ENCODE peak calls at places on chromosomes 11 and 22, in five cellular contexts. Q is H9, F is IMR-90, P is H1, X is neuronal stem cell. L is an unnamed sample.

GRCh38 chr11:71330996-71331395 is 78.6 kb upstream of the SHANK2 start:
- DNase-seq in F (no peak), X (no peak), P (no peak), Q (no peak), L (no peak)

GRCh38 chr11:64742940-64743590 is 877 bp downstream of the RASGRP2 start:
- DNase-seq in P (no peak), F (no peak), X (no peak), Q (peak; percentile 76), L (peak; percentile 57)

GRCh38 chr11:10627816-10628215 is 59.4 kb upstream of the LYVE1 start:
- DNase-seq in Q (no peak), X (no peak), F (no peak), P (no peak), L (no peak)

GRCh38 chr22:20551805-20552449 is 44.5 kb downstream of the MED15 start:
- DNase-seq in F (no peak), X (no peak), P (no peak), Q (no peak), L (no peak)

GRCh38 chr11:12274558-12275197 is 102.7 kb upstream of the PARVA start:
- DNase-seq in Q (peak; percentile 12), X (no peak), F (peak; percentile 73), P (no peak), L (no peak)

GRCh38 chr11:113529606-113530005 is 54.4 kb upstream of the DRD2 start:
- DNase-seq in P (no peak), Q (no peak), F (no peak), X (no peak), L (no peak)

GRCh38 chr11:104525416-104525815 is 361.5 kb upstream of the PDGFD start:
- DNase-seq in X (no peak), P (no peak), F (no peak), Q (no peak), L (no peak)

GRCh38 chr11:2558402-2558801 is 113.6 kb downstream of the KCNQ1 start:
- DNase-seq in Q (no peak), F (no peak), X (no peak), P (no peak), L (no peak)

GRCh38 chr11:72787262-72788104 is 6.4 kb downstream of the STARD10 start:
- DNase-seq in P (peak; percentile 54), X (no peak), Q (peak; percentile 98), F (no peak), L (no peak)

GRCh38 chr11:111539426-111540113 is 950 bp upstream of the LAYN start:
- DNase-seq in Q (no peak), X (no peak), F (no peak), P (no peak), L (peak; percentile 47)

GRCh38 chr11:129143335-129143734 is 48.8 kb downstream of the ARHGAP32 start:
- DNase-seq in P (peak; percentile 17), X (peak; percentile 1), Q (no peak), F (peak; percentile 99), L (peak; percentile 99)

GRCh38 chr11:48064306-48064705 is 83.9 kb downstream of the PTPRJ start:
- DNase-seq in F (peak; percentile 80), P (no peak), Q (no peak), X (no peak), L (peak; percentile 81)

GRCh38 chr22:47177334-47177815 is 414.9 kb downstream of the TBC1D22A start:
- DNase-seq in P (no peak), Q (peak; percentile 11), X (no peak), F (no peak), L (no peak)

GRCh38 chr22:36289406-36289870 is 36.5 kb downstream of the APOL1 start:
- DNase-seq in X (no peak), P (no peak), F (no peak), Q (no peak), L (no peak)

GRCh38 chr11:12175694-12176241 is 65.4 kb downstream of the MICAL2 start:
- DNase-seq in F (peak; percentile 97), Q (no peak), X (no peak), P (no peak), L (peak; percentile 94)

GRCh38 chr22:47371263-47372090 is 609.0 kb downstream of the TBC1D22A start:
- DNase-seq in X (no peak), P (no peak), F (no peak), Q (peak; percentile 4), L (no peak)

GRCh38 chr22:45877651-45878050 is 99.3 kb downstream of the WNT7B start:
- DNase-seq in X (no peak), Q (no peak), P (no peak), F (no peak), L (no peak)

GRCh38 chr11:69495441-69496201 is 14.2 kb downstream of the LINC01488 start:
- DNase-seq in X (no peak), P (no peak), Q (no peak), F (no peak), L (no peak)

GRCh38 chr11:122267602-122268001 is 151.6 kb upstream of the BLID start:
- DNase-seq in X (no peak), Q (no peak), P (no peak), F (peak; percentile 56), L (peak; percentile 17)

GRCh38 chr11:122765487-122766131 is 72.7 kb upstream of the CRTAM start:
- DNase-seq in F (no peak), P (no peak), Q (no peak), X (no peak), L (no peak)

GRCh38 chr11:22657101-22657694 is 9.2 kb upstream of the GAS2 start:
- DNase-seq in F (no peak), X (no peak), Q (no peak), P (no peak), L (no peak)

GRCh38 chr11:103648670-103649400 is 387.6 kb upstream of the DDI1 start:
- DNase-seq in F (peak; percentile 26), P (no peak), X (no peak), Q (no peak), L (peak; percentile 19)

GRCh38 chr11:94193288-94193687 is 64.6 kb downstream of the PANX1 start:
- DNase-seq in X (no peak), Q (no peak), P (no peak), F (peak; percentile 96), L (no peak)

GRCh38 chr11:104830080-104830479 is 68.2 kb downstream of the CASP12 start:
- DNase-seq in X (no peak), F (peak; percentile 72), Q (no peak), P (no peak), L (peak; percentile 27)

GRCh38 chr22:23790819-23791736 is 4.3 kb downstream of the SMARCB1 start:
- DNase-seq in F (peak; percentile 72), Q (no peak), P (no peak), X (no peak), L (no peak)

GRCh38 chr11:67356867-67357561 is 3.7 kb upstream of the POLD4 start:
- DNase-seq in Q (peak; percentile 86), P (no peak), F (peak; percentile 80), X (peak; percentile 77), L (peak; percentile 85)

GRCh38 chr11:34266987-34267386 is 90.8 kb downstream of the ABTB2 start:
- DNase-seq in F (no peak), Q (no peak), X (no peak), P (no peak), L (no peak)
- H3K27ac ChIP-seq in F (peak overlapping the region; percentile 44), Q (no peak overlapping the region), X (no peak overlapping the region), P (no peak overlapping the region), L (no peak overlapping the region)

DNA sequence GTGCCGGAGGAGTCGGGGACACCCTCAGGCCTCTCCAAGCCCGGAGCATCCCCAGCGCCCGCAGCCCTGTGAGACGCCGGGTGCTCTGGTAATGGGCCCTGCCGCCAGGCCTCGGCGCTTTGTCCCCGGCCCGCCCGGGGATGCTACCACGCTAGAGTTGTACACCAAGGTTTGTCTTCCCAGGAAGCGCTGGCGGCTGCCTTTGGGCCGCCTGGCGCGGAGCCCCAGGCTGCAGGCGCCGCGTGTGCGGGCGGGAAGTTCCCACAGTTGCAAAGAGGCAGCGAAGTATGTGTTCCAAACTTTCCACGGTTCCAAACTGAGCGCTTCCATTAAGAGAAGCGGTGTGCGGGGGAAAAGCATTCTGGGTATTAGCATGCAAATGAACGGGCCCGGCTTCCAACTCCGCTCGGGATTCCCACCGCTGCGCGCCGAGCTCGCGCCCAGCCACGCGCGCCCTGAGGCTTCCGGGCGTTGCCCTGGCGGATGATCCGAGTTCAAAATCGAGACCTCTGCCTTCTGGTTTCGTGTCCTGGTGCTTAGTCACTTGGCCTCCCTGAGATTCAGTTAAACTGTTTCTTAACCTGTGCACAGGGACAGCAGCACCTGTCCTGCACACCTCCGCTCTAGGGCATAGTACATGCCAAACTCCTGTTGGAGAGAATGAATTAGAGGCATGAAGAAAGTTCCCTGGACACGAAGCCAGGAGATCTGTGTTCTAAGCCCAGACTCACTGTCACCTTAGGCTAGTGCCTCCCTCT is 1.3 kb upstream of the PATZ1 start:
- DNase-seq in Q (peak; percentile 77), P (no peak), X (peak; percentile 58), F (peak; percentile 62), L (peak; percentile 89)
- H3K14ac ChIP-seq in Q (peak overlapping the region; percentile 88), P (peak overlapping the region; percentile 48), X (peak overlapping the region; percentile 87), F (peak overlapping the region; percentile 57), L (peak overlapping the region; percentile 2)

DNA sequence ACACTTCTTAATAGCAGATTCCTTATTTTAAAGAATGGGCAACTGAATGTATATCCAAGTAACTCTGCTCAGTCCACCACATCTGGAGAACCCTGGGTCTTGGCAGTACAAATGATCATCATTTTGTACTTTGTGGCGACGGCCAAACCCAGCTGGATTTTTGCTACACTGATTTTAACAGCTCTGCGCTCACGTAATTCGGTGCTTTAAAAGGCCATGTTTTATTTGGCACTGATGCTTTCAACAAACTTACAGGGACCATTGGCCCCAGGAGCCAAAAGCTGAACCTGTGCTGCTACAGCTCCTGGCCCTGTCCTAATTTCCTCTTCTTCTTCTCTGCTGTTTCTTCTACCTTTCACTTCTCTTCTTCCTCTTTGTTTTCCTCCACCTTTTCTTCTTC is 60.8 kb upstream of the PDE3B start:
- DNase-seq in P (no peak), X (no peak), Q (no peak), F (no peak), L (no peak)
- H3K27ac ChIP-seq in P (no peak overlapping the region), X (no peak overlapping the region), Q (no peak overlapping the region), F (no peak overlapping the region), L (no peak overlapping the region)

GRCh38 chr22:44496305-44496704 is 1.7 kb downstream of the RTL6 start:
- DNase-seq in F (no peak), P (no peak), X (no peak), Q (no peak), L (no peak)

GRCh38 chr22:44496844-44497217 is 1.2 kb downstream of the RTL6 start:
- DNase-seq in F (no peak), P (no peak), Q (no peak), X (no peak), L (no peak)

GRCh38 chr22:44497218-44497903 is 672 bp downstream of the RTL6 start:
- DNase-seq in P (no peak), X (peak; percentile 9), Q (no peak), F (peak; percentile 34), L (peak; percentile 11)

GRCh38 chr22:44495629-44496028 is 2.4 kb downstream of the RTL6 start:
- DNase-seq in F (no peak), P (no peak), Q (no peak), X (no peak), L (no peak)

GRCh38 chr22:44497904-44498242 is at the start of gene RTL6:
- DNase-seq in Q (no peak), F (peak; percentile 67), X (no peak), P (no peak), L (no peak)
- H3K14ac ChIP-seq in Q (peak within 1 kb of the TSS; percentile 93), F (peak within 1 kb of the TSS; percentile 96), X (peak within 1 kb of the TSS; percentile 92), P (no peak within 1 kb of the TSS), L (no peak within 1 kb of the TSS)

DNA sequence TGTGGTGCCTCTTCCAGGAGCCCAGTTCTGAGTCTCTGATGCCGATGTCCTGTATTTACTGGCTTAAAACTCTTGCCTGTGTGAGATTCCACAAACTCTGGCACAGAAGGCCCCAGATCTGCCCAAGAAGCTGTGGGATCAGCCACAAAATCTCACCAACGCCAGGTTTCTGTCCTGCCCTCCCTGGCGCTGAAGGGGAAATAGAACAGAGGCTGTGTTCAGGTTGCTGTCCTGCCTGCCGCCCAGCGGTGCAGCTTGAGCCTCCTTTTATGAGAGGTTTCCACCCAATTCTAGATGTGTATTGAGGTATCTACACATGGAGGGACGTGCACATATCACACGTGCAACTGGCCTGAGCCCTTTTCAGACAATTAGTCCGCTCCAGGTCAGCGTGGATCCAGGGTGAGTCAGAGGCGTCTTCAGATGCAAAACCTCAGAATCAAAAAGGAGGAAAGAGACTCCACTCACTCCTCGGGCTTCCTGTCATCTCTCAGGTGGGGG is 2.2 kb downstream of the TMEM80 start:
- DNase-seq in X (no peak), Q (peak; percentile 44), P (no peak), F (peak; percentile 76), L (peak; percentile 67)
- H3K27ac ChIP-seq in X (peak overlapping the region; percentile 35), Q (no peak overlapping the region), P (no peak overlapping the region), F (peak overlapping the region; percentile 86), L (peak overlapping the region; percentile 95)

L was measured in mesenchymal stem cell.